ENCODE peak calls at places on chromosomes 5 and 9, in six cellular contexts. J is neuronal stem cell, X is mesendoderm, L is H1, Z is mesenchymal stem cell, A is IMR-90. D is an unnamed sample.

GRCh38 chr5:170960567-170960966 is 98.7 kb downstream of the RANBP17 start:
- DNase-seq in J (no peak), L (no peak), X (no peak), A (peak; percentile 59), Z (no peak), D (peak; percentile 32)

GRCh38 chr5:92567831-92568450 is 1013.1 kb downstream of the NR2F1-AS1 start:
- DNase-seq in J (no peak), X (no peak), A (no peak), L (no peak), Z (no peak), D (no peak)

GRCh38 chr9:22954550-22954949 is 507.9 kb downstream of the DMRTA1 start:
- DNase-seq in Z (no peak), A (no peak), J (no peak), X (no peak), L (no peak), D (no peak)

GRCh38 chr9:137449931-137450537 is 8.9 kb upstream of the ENTPD8 start:
- DNase-seq in A (no peak), L (no peak), Z (no peak), J (no peak), X (no peak), D (no peak)

GRCh38 chr9:34379334-34380033 is 2.8 kb upstream of the MYORG start:
- DNase-seq in L (peak; percentile 96), X (peak; percentile 94), J (peak; percentile 87), A (peak; percentile 72), Z (peak; percentile 82), D (peak; percentile 88)

GRCh38 chr9:72843525-72844439 is 109.1 kb downstream of the ALDH1A1 start:
- DNase-seq in L (no peak), Z (peak; percentile 16), A (no peak), X (peak; percentile 85), J (no peak), D (no peak)

GRCh38 chr9:108093773-108094675 is 604.5 kb upstream of the KLF4 start:
- DNase-seq in L (no peak), Z (no peak), A (no peak), J (no peak), X (no peak), D (no peak)

GRCh38 chr5:169268019-169268418 is 32.9 kb downstream of the SLIT3 start:
- DNase-seq in J (no peak), Z (no peak), A (no peak), X (peak; percentile 20), L (no peak), D (no peak)

GRCh38 chr5:99763021-99763814 is 772.0 kb upstream of the FAM174A start:
- DNase-seq in A (no peak), X (peak; percentile 37), Z (no peak), J (no peak), L (no peak), D (no peak)

GRCh38 chr5:143128412-143129071 is 274.9 kb downstream of the NR3C1 start:
- DNase-seq in J (no peak), Z (peak; percentile 73), A (no peak), X (no peak), L (no peak), D (no peak)

GRCh38 chr9:134723037-134723436 is 81.4 kb downstream of the COL5A1 start:
- DNase-seq in X (no peak), J (no peak), A (no peak), Z (no peak), L (no peak), D (no peak)

GRCh38 chr5:99037668-99038067 is 108.9 kb upstream of the CHD1 start:
- DNase-seq in L (no peak), A (no peak), J (no peak), X (peak; percentile 20), Z (no peak), D (no peak)

GRCh38 chr5:149166128-149166527 is 24.8 kb downstream of the ABLIM3 start:
- DNase-seq in J (no peak), Z (peak; percentile 32), L (no peak), X (no peak), A (peak; percentile 82), D (no peak)

GRCh38 chr5:1787472-1788047 is 12.1 kb downstream of the MRPL36 start:
- DNase-seq in Z (no peak), L (no peak), A (no peak), J (no peak), X (no peak), D (no peak)

DNA sequence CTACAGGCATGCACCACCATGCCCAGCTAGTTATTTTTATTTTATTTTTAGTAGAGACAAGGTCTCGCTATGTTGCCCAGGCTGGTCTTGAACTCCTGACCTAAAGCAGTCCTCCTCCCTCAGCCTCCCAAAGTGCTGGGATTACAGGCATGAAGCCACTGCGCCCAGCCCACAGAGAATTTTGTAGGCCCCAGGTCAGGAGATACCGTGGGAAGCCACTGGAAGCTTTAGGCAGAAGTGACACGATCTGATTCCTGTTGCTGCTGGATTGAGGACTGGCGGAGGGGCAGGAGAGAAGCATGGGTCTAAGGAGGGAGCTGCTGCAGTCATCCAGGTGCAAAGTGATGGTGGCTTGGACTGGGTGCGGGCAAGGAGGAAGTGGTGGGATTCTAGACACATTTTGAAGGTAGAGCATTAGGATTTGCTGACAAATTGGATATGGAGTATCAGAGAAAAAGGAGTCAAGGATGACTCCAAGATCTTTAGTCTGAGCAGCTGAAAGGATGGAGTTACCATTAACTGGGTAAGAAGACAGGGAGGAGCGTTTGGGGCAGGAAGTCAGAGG is 20.7 kb downstream of the TCF7 start:
- DNase-seq in A (no peak), L (no peak), J (no peak), Z (no peak), X (no peak), D (no peak)
- H3K36me3 ChIP-seq in A (peaks cover 45% of the 10 kb centered on the region), L (no peaks in the 10 kb centered on the region), J (peaks cover 85% of the 10 kb centered on the region), Z (peaks cover 65% of the 10 kb centered on the region), X (peaks cover 1% of the 10 kb centered on the region), D (peaks cover 41% of the 10 kb centered on the region)

GRCh38 chr9:129968690-129969485 is 74.1 kb downstream of the FNBP1 start:
- DNase-seq in J (no peak), X (no peak), Z (peak; percentile 92), L (no peak), A (peak; percentile 93), D (no peak)
- H3K4me3 ChIP-seq in J (no peak overlapping the region), X (no peak overlapping the region), Z (no peak overlapping the region), L (no peak overlapping the region), A (no peak overlapping the region), D (no peak overlapping the region)

GRCh38 chr5:68965926-68966325 is 127.9 kb upstream of the SLC30A5 start:
- DNase-seq in A (no peak), Z (no peak), X (no peak), L (no peak), J (no peak), D (no peak)
- H3K23ac ChIP-seq in A (no peak overlapping the region), Z (no peak overlapping the region), X (no peak overlapping the region), L (no peak overlapping the region), J (no peak overlapping the region), D (no peak overlapping the region)

GRCh38 chr5:100898504-100899346 is 4.4 kb downstream of the ST8SIA4 start:
- DNase-seq in Z (no peak), L (no peak), J (no peak), X (no peak), A (no peak), D (no peak)
- H3K36me3 ChIP-seq in Z (no peaks in the 10 kb centered on the region), L (no peaks in the 10 kb centered on the region), J (peaks cover 40% of the 10 kb centered on the region), X (no peaks in the 10 kb centered on the region), A (no peaks in the 10 kb centered on the region), D (no peaks in the 10 kb centered on the region)

GRCh38 chr5:65776707-65777141 is 54.7 kb downstream of the NLN start:
- DNase-seq in Z (peak; percentile 7), J (no peak), A (peak; percentile 70), X (no peak), L (no peak), D (no peak)
- H3K4me3 ChIP-seq in Z (no peak overlapping the region), J (no peak overlapping the region), A (no peak overlapping the region), X (no peak overlapping the region), L (no peak overlapping the region), D (no peak overlapping the region)

D was measured in trophoblast cell.